ENCODE peak calls at places on chromosomes 2 and 18, in nine cellular contexts. G is NCI-H187; H is effector memory CD8-positive, alpha-beta T cell; T is EH; M is hippocampal formation; E is posterior vena cava; P is WTC11; N is HFFc6; K is HEK293T. O is an unnamed sample.

GRCh38 chr2:64213607-64214275 is 69.5 kb upstream of the PELI1 start:
- DNase-seq in G (no peak), H (no peak), T (no peak), M (no peak), E (no peak), P (no peak), N (no peak), K (no peak), O (no peak)

GRCh38 chr18:39302481-39302880 is 1736.9 kb upstream of the CELF4 start:
- DNase-seq in G (no peak), H (no peak), T (no peak), M (no peak), E (no peak), P (no peak), N (no peak), K (no peak), O (no peak)

GRCh38 chr2:220533485-220533884 is 906.1 kb downstream of the SLC4A3 start:
- DNase-seq in G (no peak), H (no peak), T (peak), M (no peak), E (no peak), P (peak), N (peak), K (peak), O (no peak)

GRCh38 chr2:169683054-169683424 is 11.2 kb downstream of the CFAP210 start:
- DNase-seq in G (no peak), H (peak), T (no peak), M (no peak), E (no peak), P (no peak), N (no peak), K (no peak), O (no peak)

GRCh38 chr2:83168377-83168776 is 1290.7 kb downstream of the SUCLG1 start:
- DNase-seq in G (no peak), H (no peak), T (no peak), M (no peak), E (no peak), P (no peak), N (no peak), K (no peak), O (no peak)

GRCh38 chr2:20422679-20423271 is 24.1 kb upstream of the RHOB start:
- DNase-seq in G (no peak), H (no peak), T (peak), M (no peak), E (no peak), P (peak), N (no peak), K (peak), O (no peak)

GRCh38 chr2:17104454-17104853 is 413.8 kb downstream of the RAD51AP2 start:
- DNase-seq in G (no peak), H (no peak), T (no peak), M (no peak), E (no peak), P (no peak), N (no peak), K (no peak), O (no peak)

GRCh38 chr2:28160986-28161425 is 231.7 kb upstream of the FOSL2 start:
- DNase-seq in G (no peak), H (no peak), T (peak), M (no peak), E (no peak), P (no peak), N (peak), K (no peak), O (no peak)

GRCh38 chr18:33115917-33116316 is 324.6 kb downstream of the CCDC178 start:
- DNase-seq in G (no peak), H (no peak), T (no peak), M (no peak), E (no peak), P (no peak), N (no peak), K (no peak), O (no peak)

GRCh38 chr18:34224423-34225217 is at the start of gene NOL4:
- DNase-seq in G (peak), H (no peak), T (no peak), M (peak), E (peak), P (peak), N (no peak), K (peak), O (peak)

GRCh38 chr2:183671233-183671632 is 547.0 kb downstream of the NUP35 start:
- DNase-seq in G (no peak), H (no peak), T (no peak), M (no peak), E (no peak), P (no peak), N (no peak), K (no peak), O (no peak)

O was measured in kidney.